ENCODE peak calls at places on chromosomes 16 and 17, in six cellular contexts. R is lower leg skin, O is tibial nerve, P is H1, J is Daoy, V is left colon. Y is an unnamed sample.

GRCh38 chr16:11071829-11072228 is 127.5 kb downstream of the CLEC16A start:
- DNase-seq in R (no peak), O (no peak), P (no peak), J (no peak), V (no peak), Y (no peak)

GRCh38 chr17:1039511-1040215 is 42.7 kb downstream of the TIMM22 start:
- DNase-seq in R (peak), O (peak), P (no peak), J (no peak), V (peak), Y (peak)

GRCh38 chr17:266219-266618 is 84.8 kb upstream of the DOC2B start:
- DNase-seq in R (no peak), O (no peak), P (no peak), J (no peak), V (peak), Y (no peak)

GRCh38 chr17:28935744-28936460 is 15.4 kb downstream of the PHF12 start:
- DNase-seq in R (no peak), O (no peak), P (no peak), J (no peak), V (no peak), Y (no peak)

GRCh38 chr17:81119223-81120148 is 45.8 kb upstream of the PVALEF start:
- DNase-seq in R (peak), O (peak), P (peak), J (peak), V (peak), Y (peak)

GRCh38 chr17:80421381-80422090 is 6.6 kb downstream of the ENDOV start:
- DNase-seq in R (no peak), O (no peak), P (no peak), J (no peak), V (no peak), Y (no peak)

GRCh38 chr17:6853764-6854442 is 22.4 kb upstream of the TEKT1 start:
- DNase-seq in R (no peak), O (no peak), P (peak), J (no peak), V (no peak), Y (no peak)

GRCh38 chr17:17569691-17570090 is 21.8 kb downstream of the PEMT start:
- DNase-seq in R (no peak), O (no peak), P (no peak), J (no peak), V (no peak), Y (no peak)

GRCh38 chr16:85465328-85466307 is 147.5 kb upstream of the GSE1 start:
- DNase-seq in R (no peak), O (no peak), P (no peak), J (peak), V (no peak), Y (no peak)

GRCh38 chr16:78800535-78800934 is 701.1 kb downstream of the WWOX start:
- DNase-seq in R (no peak), O (no peak), P (no peak), J (no peak), V (no peak), Y (no peak)

GRCh38 chr17:35052240-35052608 is 11.3 kb downstream of the RFFL start:
- DNase-seq in R (no peak), O (no peak), P (no peak), J (peak), V (no peak), Y (no peak)

GRCh38 chr16:77843412-77843811 is 55.0 kb downstream of the VAT1L start:
- DNase-seq in R (no peak), O (no peak), P (no peak), J (no peak), V (no peak), Y (no peak)

GRCh38 chr17:42667088-42667951 is 8.2 kb downstream of the TUBG2 start:
- DNase-seq in R (no peak), O (no peak), P (no peak), J (peak), V (peak), Y (peak)

GRCh38 chr16:89065445-89065795 is 28.2 kb upstream of the ACSF3 start:
- DNase-seq in R (no peak), O (no peak), P (no peak), J (no peak), V (no peak), Y (no peak)

GRCh38 chr17:76276069-76276431 is 10.9 kb downstream of the UBALD2 start:
- DNase-seq in R (no peak), O (no peak), P (no peak), J (no peak), V (no peak), Y (no peak)

GRCh38 chr16:88763502-88764053 is 21.4 kb downstream of the PIEZO1 start:
- DNase-seq in R (no peak), O (no peak), P (no peak), J (no peak), V (no peak), Y (no peak)

Y was measured in mucosa of gallbladder.